ENCODE peak calls at places on chromosomes 3 and 15, in four cellular contexts. T is astrocyte of the spinal cord, R is sigmoid colon, G is neural crest cell. Q is an unnamed sample.

GRCh38 chr3:134406331-134407246 is 32.3 kb upstream of the AMOTL2 start:
- DNase-seq in G (peak; percentile 63), R (no peak), T (peak; percentile 24), Q (no peak)

GRCh38 chr15:89119489-89120478 is 31.5 kb downstream of the ABHD2 start:
- DNase-seq in R (no peak), G (no peak), T (peak; percentile 91), Q (no peak)

GRCh38 chr3:138782748-138783147 is 52.0 kb downstream of the PIK3CB start:
- DNase-seq in T (no peak), R (no peak), G (no peak), Q (no peak)

GRCh38 chr3:32841875-32842505 is 24.2 kb downstream of the TRIM71 start:
- DNase-seq in T (no peak), R (no peak), G (no peak), Q (no peak)

GRCh38 chr3:195154793-195155535 is 116.0 kb downstream of the XXYLT1 start:
- DNase-seq in G (no peak), R (peak; percentile 98), T (peak; percentile 98), Q (peak; percentile 64)

GRCh38 chr15:96736384-96736783 is 405.9 kb downstream of the NR2F2 start:
- DNase-seq in T (no peak), R (no peak), G (no peak), Q (no peak)

GRCh38 chr15:68951813-68952212 is 21.5 kb downstream of the SPESP1 start:
- DNase-seq in G (no peak), T (no peak), R (no peak), Q (no peak)

GRCh38 chr3:49701388-49702077 is 12.2 kb downstream of the RNF123 start:
- DNase-seq in G (no peak), R (no peak), T (no peak), Q (no peak)

GRCh38 chr3:187518616-187519015 is 150.4 kb downstream of the RTP4 start:
- DNase-seq in G (no peak), T (no peak), R (no peak), Q (no peak)

GRCh38 chr3:43688245-43688650 is 2.5 kb upstream of the ABHD5 start:
- DNase-seq in R (no peak), T (no peak), G (no peak), Q (no peak)

GRCh38 chr15:95259513-95259912 is 1028.2 kb downstream of the MCTP2 start:
- DNase-seq in T (peak; percentile 86), R (peak; percentile 87), G (peak; percentile 64), Q (peak; percentile 75)

GRCh38 chr15:92385096-92385495 is 8.6 kb upstream of the ST8SIA2 start:
- DNase-seq in R (no peak), G (no peak), T (no peak), Q (no peak)

GRCh38 chr15:48059786-48060185 is 61.0 kb upstream of the SLC24A5 start:
- DNase-seq in T (peak; percentile 60), G (no peak), R (no peak), Q (no peak)

GRCh38 chr15:70627734-70628541 is 135.4 kb downstream of the UACA start:
- DNase-seq in T (peak; percentile 76), R (no peak), G (no peak), Q (no peak)

GRCh38 chr3:111859974-111860859 is 1.2 kb downstream of the PHLDB2 start:
- DNase-seq in G (peak; percentile 50), R (peak; percentile 93), T (peak; percentile 95), Q (peak; percentile 82)

GRCh38 chr3:30259730-30260129 is 346.7 kb upstream of the TGFBR2 start:
- DNase-seq in T (no peak), G (no peak), R (no peak), Q (no peak)

GRCh38 chr3:188338081-188338480 is 184.1 kb downstream of the LPP start:
- DNase-seq in R (no peak), G (no peak), T (no peak), Q (no peak)

GRCh38 chr3:79040701-79041100 is 727.1 kb downstream of the ROBO1 start:
- DNase-seq in T (peak; percentile 83), R (no peak), G (no peak), Q (no peak)

GRCh38 chr3:72155391-72156064 is 370.6 kb upstream of the PROK2 start:
- DNase-seq in G (no peak), T (peak; percentile 93), R (peak; percentile 85), Q (no peak)

GRCh38 chr3:96959902-96960596 is 145.7 kb downstream of the EPHA6 start:
- DNase-seq in G (no peak), R (no peak), T (no peak), Q (no peak)

GRCh38 chr3:50371133-50371670 is 11.9 kb upstream of the TMEM115 start:
- DNase-seq in G (no peak), T (no peak), R (no peak), Q (peak; percentile 34)

GRCh38 chr15:40847225-40847961 is 3.5 kb downstream of the SPINT1 start:
- DNase-seq in G (no peak), R (no peak), T (no peak), Q (peak; percentile 66)

GRCh38 chr15:76576526-76577279 is 240.1 kb downstream of the ISL2 start:
- DNase-seq in R (peak; percentile 71), G (no peak), T (peak; percentile 76), Q (peak; percentile 31)

GRCh38 chr15:73330206-73331051 is 38.3 kb downstream of the HCN4 start:
- DNase-seq in T (no peak), G (no peak), R (peak; percentile 46), Q (no peak)

GRCh38 chr3:135503429-135504083 is 462.0 kb upstream of the PPP2R3A start:
- DNase-seq in R (peak; percentile 73), T (peak; percentile 59), G (peak; percentile 90), Q (peak; percentile 66)

GRCh38 chr3:188179006-188179966 is 25.3 kb downstream of the LPP start:
- DNase-seq in R (peak; percentile 89), G (no peak), T (peak; percentile 76), Q (no peak)

GRCh38 chr3:72997421-72997961 is 880 bp downstream of the PPP4R2 start:
- DNase-seq in G (peak; percentile 18), T (peak; percentile 69), R (no peak), Q (peak; percentile 66)

GRCh38 chr3:122030381-122031122 is 8.5 kb upstream of the ILDR1 start:
- DNase-seq in R (no peak), G (no peak), T (peak; percentile 9), Q (peak; percentile 87)

GRCh38 chr3:43455233-43455632 is 166.6 kb downstream of the ANO10 start:
- DNase-seq in R (no peak), G (no peak), T (peak; percentile 12), Q (no peak)

GRCh38 chr3:15102256-15102655 is 3.3 kb upstream of the RBSN start:
- DNase-seq in T (no peak), R (peak; percentile 95), G (no peak), Q (no peak)

GRCh38 chr15:31013863-31014607 is 22.6 kb upstream of the MTMR10 start:
- DNase-seq in R (no peak), G (no peak), T (no peak), Q (peak; percentile 82)

GRCh38 chr3:106759686-106760085 is 617.6 kb upstream of the CCDC54 start:
- DNase-seq in G (no peak), T (peak; percentile 53), R (no peak), Q (no peak)

GRCh38 chr3:134267996-134268395 is 17.3 kb upstream of the RYK start:
- DNase-seq in T (no peak), G (no peak), R (no peak), Q (no peak)

GRCh38 chr15:48112242-48112641 is 8.5 kb upstream of the SLC24A5 start:
- DNase-seq in G (no peak), T (peak; percentile 38), R (no peak), Q (peak; percentile 29)

GRCh38 chr3:48130321-48130881 is 57.8 kb downstream of the CDC25A start:
- DNase-seq in R (peak; percentile 85), T (peak; percentile 95), G (no peak), Q (no peak)
- TF ChIP-seq CTCF in R (no peak), T (no peak), G (no peak), Q (no peak)

GRCh38 chr3:37546876-37547275 is 314.8 kb upstream of the CTDSPL start:
- DNase-seq in R (no peak), T (peak; percentile 12), G (no peak), Q (peak; percentile 12)
- TF ChIP-seq CTCF in R (no peak), T (no peak), G (peak; percentile 33), Q (no peak)

DNA sequence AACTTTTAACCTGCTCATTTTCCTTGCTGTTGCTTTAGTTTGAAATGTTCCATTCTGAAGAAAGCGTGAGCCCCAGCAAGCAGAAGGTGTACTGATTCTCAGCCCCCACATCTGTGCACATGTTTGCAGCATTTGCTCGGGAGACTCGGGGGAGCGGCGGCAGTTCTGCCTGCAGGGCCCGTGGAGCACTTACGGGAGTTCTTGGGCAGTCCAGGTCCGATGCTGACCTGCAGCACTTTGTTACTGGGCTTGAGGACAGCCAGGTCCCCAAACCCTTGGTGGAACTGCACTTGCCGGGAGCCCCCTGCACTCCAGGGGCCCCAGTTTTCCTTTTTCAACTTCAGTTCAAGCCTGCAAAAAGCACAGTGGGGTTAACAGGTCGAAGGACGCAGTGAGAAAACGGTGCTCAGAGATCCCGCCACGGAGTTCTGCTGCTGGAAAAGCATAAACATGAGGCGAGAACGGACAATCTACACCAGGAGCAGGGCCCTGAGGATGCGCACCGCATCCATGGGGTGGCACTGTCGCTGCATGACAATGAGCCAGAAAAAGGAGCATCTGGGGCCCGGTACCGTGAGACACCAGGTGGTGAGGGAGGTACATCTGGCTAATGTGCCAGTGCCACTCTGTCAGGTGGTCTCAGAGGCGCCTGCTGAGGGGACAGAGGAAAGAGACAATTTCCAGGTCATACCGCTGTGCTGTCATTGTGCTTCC is 45.6 kb upstream of the LDHAL6B start:
- DNase-seq in T (no peak), G (peak; percentile 8), R (no peak), Q (peak; percentile 30)
- TF ChIP-seq CTCF in T (peak; percentile 64), G (peak; percentile 59), R (no peak), Q (peak; percentile 25)

GRCh38 chr3:100896994-100897393 is 96.2 kb downstream of the ABI3BP start:
- DNase-seq in T (no peak), G (no peak), R (no peak), Q (no peak)

GRCh38 chr3:100893108-100893507 is 100.1 kb downstream of the ABI3BP start:
- DNase-seq in R (no peak), T (no peak), G (no peak), Q (no peak)

GRCh38 chr3:100891827-100892226 is 101.4 kb downstream of the ABI3BP start:
- DNase-seq in G (no peak), T (no peak), R (no peak), Q (no peak)

GRCh38 chr3:100891033-100891432 is 102.2 kb downstream of the ABI3BP start:
- DNase-seq in R (no peak), G (no peak), T (peak; percentile 65), Q (no peak)

GRCh38 chr3:100893590-100893989 is 99.6 kb downstream of the ABI3BP start:
- DNase-seq in R (no peak), T (peak; percentile 46), G (no peak), Q (peak; percentile 5)
- TF ChIP-seq CTCF in R (peak; percentile 47), T (peak; percentile 80), G (peak; percentile 44), Q (no peak)

DNA sequence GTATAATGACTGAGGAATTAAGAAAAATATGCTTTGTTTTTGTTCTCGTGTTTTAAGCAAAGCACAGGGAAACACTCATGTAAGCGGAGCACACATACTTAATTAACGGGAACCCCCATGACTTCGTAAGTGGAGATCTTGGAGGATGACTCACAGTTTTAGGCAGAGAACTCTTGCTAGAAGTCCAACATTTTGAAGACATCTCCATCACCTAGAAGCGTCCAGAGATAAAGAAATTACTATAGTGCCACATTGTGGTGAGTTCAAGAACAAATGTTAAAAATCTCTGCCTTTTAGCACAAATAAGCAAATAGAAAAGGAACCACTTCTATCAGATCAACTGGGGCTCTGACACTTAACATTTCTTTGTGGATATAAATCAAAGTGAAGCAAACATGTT is 194.1 kb upstream of the ARHGEF26 start:
- DNase-seq in R (no peak), G (no peak), T (peak; percentile 56), Q (peak; percentile 5)
- TF ChIP-seq CTCF in R (no peak), G (peak; percentile 48), T (peak; percentile 21), Q (no peak)